ENCODE peak calls at places on chromosomes 11 and 22, in four cellular contexts. One of them, this sample, is unnamed.

GRCh38 chr22:46010177-46010867 is 33.4 kb upstream of the WNT7B start:
- DNase-seq in stimulated activated CD4-positive, alpha-beta T cell treated with anti-CD3 and anti-CD28 coated beads, Interleukin-4, amount 100 ng/mL, for 48 hours: no peak
- DNase-seq in T47D: no peak
- DNase-seq in GM04503: no peak
- DNase-seq in this sample: no peak

GRCh38 chr11:17000987-17001386 is 13.2 kb downstream of the PLEKHA7 start:
- DNase-seq in GM04503: no peak
- DNase-seq in T47D: no peak
- DNase-seq in stimulated activated CD4-positive, alpha-beta T cell treated with anti-CD3 and anti-CD28 coated beads, Interleukin-4, amount 100 ng/mL, for 48 hours: no peak
- DNase-seq in this sample: no peak

GRCh38 chr22:20937794-20938148 is 20.6 kb downstream of the CRKL start:
- DNase-seq in GM04503: no peak
- DNase-seq in stimulated activated CD4-positive, alpha-beta T cell treated with anti-CD3 and anti-CD28 coated beads, Interleukin-4, amount 100 ng/mL, for 48 hours: no peak
- DNase-seq in T47D: no peak
- DNase-seq in this sample: no peak

GRCh38 chr11:44744160-44744559 is 17.4 kb downstream of the TSPAN18 start:
- DNase-seq in GM04503: no peak
- DNase-seq in stimulated activated CD4-positive, alpha-beta T cell treated with anti-CD3 and anti-CD28 coated beads, Interleukin-4, amount 100 ng/mL, for 48 hours: no peak
- DNase-seq in T47D: no peak
- DNase-seq in this sample: no peak

GRCh38 chr11:76188873-76189272 is 17.4 kb downstream of the WNT11 start:
- DNase-seq in GM04503: no peak
- DNase-seq in stimulated activated CD4-positive, alpha-beta T cell treated with anti-CD3 and anti-CD28 coated beads, Interleukin-4, amount 100 ng/mL, for 48 hours: no peak
- DNase-seq in T47D: no peak
- DNase-seq in this sample: no peak

GRCh38 chr22:37499006-37499707 is 13.0 kb upstream of the MFNG start:
- DNase-seq in stimulated activated CD4-positive, alpha-beta T cell treated with anti-CD3 and anti-CD28 coated beads, Interleukin-4, amount 100 ng/mL, for 48 hours: no peak
- DNase-seq in T47D: no peak
- DNase-seq in GM04503: no peak
- DNase-seq in this sample: no peak

GRCh38 chr11:114619659-114620173 is 24.1 kb upstream of the NXPE4 start:
- DNase-seq in T47D: no peak
- DNase-seq in GM04503: no peak
- DNase-seq in stimulated activated CD4-positive, alpha-beta T cell treated with anti-CD3 and anti-CD28 coated beads, Interleukin-4, amount 100 ng/mL, for 48 hours: no peak
- DNase-seq in this sample: no peak

GRCh38 chr11:69437001-69437875 is 44.2 kb upstream of the LINC01488 start:
- DNase-seq in T47D: peak
- DNase-seq in GM04503: no peak
- DNase-seq in stimulated activated CD4-positive, alpha-beta T cell treated with anti-CD3 and anti-CD28 coated beads, Interleukin-4, amount 100 ng/mL, for 48 hours: no peak
- DNase-seq in this sample: no peak

GRCh38 chr11:10303558-10304363 is 1.1 kb upstream of the ADM start:
- DNase-seq in stimulated activated CD4-positive, alpha-beta T cell treated with anti-CD3 and anti-CD28 coated beads, Interleukin-4, amount 100 ng/mL, for 48 hours: no peak
- DNase-seq in T47D: peak
- DNase-seq in GM04503: no peak
- DNase-seq in this sample: peak

GRCh38 chr11:66339163-66339675 is 3.0 kb upstream of the RIN1 start:
- DNase-seq in GM04503: no peak
- DNase-seq in T47D: no peak
- DNase-seq in stimulated activated CD4-positive, alpha-beta T cell treated with anti-CD3 and anti-CD28 coated beads, Interleukin-4, amount 100 ng/mL, for 48 hours: no peak
- DNase-seq in this sample: no peak

GRCh38 chr22:30326704-30327362 is at the start of gene TBC1D10A:
- DNase-seq in T47D: peak
- DNase-seq in GM04503: no peak
- DNase-seq in stimulated activated CD4-positive, alpha-beta T cell treated with anti-CD3 and anti-CD28 coated beads, Interleukin-4, amount 100 ng/mL, for 48 hours: peak
- DNase-seq in this sample: peak

GRCh38 chr11:44633641-44634040 is 68.2 kb downstream of the CD82 start:
- DNase-seq in T47D: no peak
- DNase-seq in stimulated activated CD4-positive, alpha-beta T cell treated with anti-CD3 and anti-CD28 coated beads, Interleukin-4, amount 100 ng/mL, for 48 hours: no peak
- DNase-seq in GM04503: no peak
- DNase-seq in this sample: peak